ENCODE peak calls at places on chromosomes 13 and 19, in seven cellular contexts. One of them, this sample, is unnamed.

GRCh38 chr13:32545083-32545482 is 6.5 kb upstream of the N4BP2L2 start:
- DNase-seq in frontal cortex: no peak
- DNase-seq in NCI-H460: no peak
- DNase-seq in activated effector memory CD4-positive, alpha-beta T cell treated with Interleukin-2 at 50 U/mL for 16 hours: no peak
- DNase-seq in NCI-H2081 treated with DMSO at 0.1 percent for 48 hours: no peak
- DNase-seq in left ventricle myocardium inferior: no peak
- DNase-seq in endothelial cell: no peak
- DNase-seq in this sample: no peak

GRCh38 chr19:48910803-48911202 is 10.7 kb downstream of the NUCB1 start:
- DNase-seq in frontal cortex: no peak
- DNase-seq in NCI-H460: no peak
- DNase-seq in activated effector memory CD4-positive, alpha-beta T cell treated with Interleukin-2 at 50 U/mL for 16 hours: no peak
- DNase-seq in NCI-H2081 treated with DMSO at 0.1 percent for 48 hours: no peak
- DNase-seq in left ventricle myocardium inferior: no peak
- DNase-seq in endothelial cell: no peak
- DNase-seq in this sample: no peak

GRCh38 chr13:99214232-99214631 is 13.6 kb downstream of the UBAC2 start:
- DNase-seq in frontal cortex: no peak
- DNase-seq in NCI-H460: no peak
- DNase-seq in activated effector memory CD4-positive, alpha-beta T cell treated with Interleukin-2 at 50 U/mL for 16 hours: no peak
- DNase-seq in NCI-H2081 treated with DMSO at 0.1 percent for 48 hours: no peak
- DNase-seq in left ventricle myocardium inferior: no peak
- DNase-seq in endothelial cell: no peak
- DNase-seq in this sample: no peak

GRCh38 chr13:74695021-74695800 is 561.0 kb upstream of the KLF12 start:
- DNase-seq in frontal cortex: no peak
- DNase-seq in NCI-H460: no peak
- DNase-seq in activated effector memory CD4-positive, alpha-beta T cell treated with Interleukin-2 at 50 U/mL for 16 hours: no peak
- DNase-seq in NCI-H2081 treated with DMSO at 0.1 percent for 48 hours: no peak
- DNase-seq in left ventricle myocardium inferior: no peak
- DNase-seq in endothelial cell: no peak
- DNase-seq in this sample: no peak

GRCh38 chr19:41688098-41688497 is at the start of gene CEACAM7:
- DNase-seq in frontal cortex: no peak
- DNase-seq in NCI-H460: no peak
- DNase-seq in activated effector memory CD4-positive, alpha-beta T cell treated with Interleukin-2 at 50 U/mL for 16 hours: no peak
- DNase-seq in NCI-H2081 treated with DMSO at 0.1 percent for 48 hours: no peak
- DNase-seq in left ventricle myocardium inferior: no peak
- DNase-seq in endothelial cell: no peak
- DNase-seq in this sample: no peak

GRCh38 chr19:48244289-48244688 is 11.4 kb downstream of the CARD8 start:
- DNase-seq in frontal cortex: no peak
- DNase-seq in NCI-H460: no peak
- DNase-seq in activated effector memory CD4-positive, alpha-beta T cell treated with Interleukin-2 at 50 U/mL for 16 hours: peak
- DNase-seq in NCI-H2081 treated with DMSO at 0.1 percent for 48 hours: no peak
- DNase-seq in left ventricle myocardium inferior: no peak
- DNase-seq in endothelial cell: no peak
- DNase-seq in this sample: no peak

GRCh38 chr13:76339649-76340048 is 546.6 kb downstream of the KCTD12 start:
- DNase-seq in frontal cortex: no peak
- DNase-seq in NCI-H460: no peak
- DNase-seq in activated effector memory CD4-positive, alpha-beta T cell treated with Interleukin-2 at 50 U/mL for 16 hours: no peak
- DNase-seq in NCI-H2081 treated with DMSO at 0.1 percent for 48 hours: no peak
- DNase-seq in left ventricle myocardium inferior: no peak
- DNase-seq in endothelial cell: no peak
- DNase-seq in this sample: no peak

GRCh38 chr13:109785141-109785891 is 1.1 kb downstream of the IRS2 start:
- DNase-seq in frontal cortex: no peak
- DNase-seq in NCI-H460: no peak
- DNase-seq in activated effector memory CD4-positive, alpha-beta T cell treated with Interleukin-2 at 50 U/mL for 16 hours: peak
- DNase-seq in NCI-H2081 treated with DMSO at 0.1 percent for 48 hours: no peak
- DNase-seq in left ventricle myocardium inferior: peak
- DNase-seq in endothelial cell: peak
- DNase-seq in this sample: peak

GRCh38 chr13:107271226-107271625 is 703.3 kb upstream of the ARGLU1 start:
- DNase-seq in frontal cortex: peak
- DNase-seq in NCI-H460: no peak
- DNase-seq in activated effector memory CD4-positive, alpha-beta T cell treated with Interleukin-2 at 50 U/mL for 16 hours: no peak
- DNase-seq in NCI-H2081 treated with DMSO at 0.1 percent for 48 hours: peak
- DNase-seq in left ventricle myocardium inferior: no peak
- DNase-seq in endothelial cell: no peak
- DNase-seq in this sample: no peak

GRCh38 chr13:107834717-107835116 is 380.6 kb downstream of the LIG4 start:
- DNase-seq in frontal cortex: no peak
- DNase-seq in NCI-H460: no peak
- DNase-seq in activated effector memory CD4-positive, alpha-beta T cell treated with Interleukin-2 at 50 U/mL for 16 hours: no peak
- DNase-seq in NCI-H2081 treated with DMSO at 0.1 percent for 48 hours: no peak
- DNase-seq in left ventricle myocardium inferior: no peak
- DNase-seq in endothelial cell: no peak
- DNase-seq in this sample: no peak

GRCh38 chr13:93080587-93080986 is 146.0 kb upstream of the GPC6 start:
- DNase-seq in frontal cortex: no peak
- DNase-seq in NCI-H460: no peak
- DNase-seq in activated effector memory CD4-positive, alpha-beta T cell treated with Interleukin-2 at 50 U/mL for 16 hours: no peak
- DNase-seq in NCI-H2081 treated with DMSO at 0.1 percent for 48 hours: no peak
- DNase-seq in left ventricle myocardium inferior: no peak
- DNase-seq in endothelial cell: no peak
- DNase-seq in this sample: no peak

GRCh38 chr13:75161804-75162203 is 320.2 kb downstream of the TBC1D4 start:
- DNase-seq in frontal cortex: no peak
- DNase-seq in NCI-H460: no peak
- DNase-seq in activated effector memory CD4-positive, alpha-beta T cell treated with Interleukin-2 at 50 U/mL for 16 hours: no peak
- DNase-seq in NCI-H2081 treated with DMSO at 0.1 percent for 48 hours: no peak
- DNase-seq in left ventricle myocardium inferior: no peak
- DNase-seq in endothelial cell: no peak
- DNase-seq in this sample: no peak

GRCh38 chr13:112885782-112886268 is 83.2 kb upstream of the MCF2L start:
- DNase-seq in frontal cortex: no peak
- DNase-seq in NCI-H460: no peak
- DNase-seq in activated effector memory CD4-positive, alpha-beta T cell treated with Interleukin-2 at 50 U/mL for 16 hours: no peak
- DNase-seq in NCI-H2081 treated with DMSO at 0.1 percent for 48 hours: no peak
- DNase-seq in left ventricle myocardium inferior: peak
- DNase-seq in endothelial cell: peak
- DNase-seq in this sample: no peak

GRCh38 chr13:63636231-63636993 is 2220.8 kb upstream of the PCDH20 start:
- DNase-seq in frontal cortex: no peak
- DNase-seq in NCI-H460: peak
- DNase-seq in activated effector memory CD4-positive, alpha-beta T cell treated with Interleukin-2 at 50 U/mL for 16 hours: no peak
- DNase-seq in NCI-H2081 treated with DMSO at 0.1 percent for 48 hours: peak
- DNase-seq in left ventricle myocardium inferior: no peak
- DNase-seq in endothelial cell: peak
- DNase-seq in this sample: no peak

GRCh38 chr13:27171244-27171829 is at the start of gene USP12:
- DNase-seq in frontal cortex: peak
- DNase-seq in NCI-H460: no peak
- DNase-seq in activated effector memory CD4-positive, alpha-beta T cell treated with Interleukin-2 at 50 U/mL for 16 hours: no peak
- DNase-seq in NCI-H2081 treated with DMSO at 0.1 percent for 48 hours: no peak
- DNase-seq in left ventricle myocardium inferior: peak
- DNase-seq in endothelial cell: no peak
- DNase-seq in this sample: peak

GRCh38 chr13:95540848-95541247 is 11.7 kb upstream of the CLDN10 start:
- DNase-seq in frontal cortex: no peak
- DNase-seq in NCI-H460: no peak
- DNase-seq in activated effector memory CD4-positive, alpha-beta T cell treated with Interleukin-2 at 50 U/mL for 16 hours: no peak
- DNase-seq in NCI-H2081 treated with DMSO at 0.1 percent for 48 hours: no peak
- DNase-seq in left ventricle myocardium inferior: peak
- DNase-seq in endothelial cell: no peak
- DNase-seq in this sample: no peak

GRCh38 chr19:16233836-16234551 is 36.3 kb downstream of the AP1M1 start:
- DNase-seq in frontal cortex: no peak
- DNase-seq in NCI-H460: no peak
- DNase-seq in activated effector memory CD4-positive, alpha-beta T cell treated with Interleukin-2 at 50 U/mL for 16 hours: no peak
- DNase-seq in NCI-H2081 treated with DMSO at 0.1 percent for 48 hours: no peak
- DNase-seq in left ventricle myocardium inferior: no peak
- DNase-seq in endothelial cell: no peak
- DNase-seq in this sample: no peak

GRCh38 chr19:55283548-55284393 is at the start of gene BRSK1:
- DNase-seq in frontal cortex: peak
- DNase-seq in NCI-H460: no peak
- DNase-seq in activated effector memory CD4-positive, alpha-beta T cell treated with Interleukin-2 at 50 U/mL for 16 hours: peak
- DNase-seq in NCI-H2081 treated with DMSO at 0.1 percent for 48 hours: peak
- DNase-seq in left ventricle myocardium inferior: peak
- DNase-seq in endothelial cell: peak
- DNase-seq in this sample: peak

GRCh38 chr13:23470706-23471610 is 37.5 kb upstream of the SACS start:
- DNase-seq in frontal cortex: no peak
- DNase-seq in NCI-H460: no peak
- DNase-seq in activated effector memory CD4-positive, alpha-beta T cell treated with Interleukin-2 at 50 U/mL for 16 hours: no peak
- DNase-seq in NCI-H2081 treated with DMSO at 0.1 percent for 48 hours: no peak
- DNase-seq in left ventricle myocardium inferior: no peak
- DNase-seq in endothelial cell: no peak
- DNase-seq in this sample: no peak

GRCh38 chr13:52103386-52103785 is 25.5 kb downstream of the NEK5 start:
- DNase-seq in frontal cortex: no peak
- DNase-seq in NCI-H460: no peak
- DNase-seq in activated effector memory CD4-positive, alpha-beta T cell treated with Interleukin-2 at 50 U/mL for 16 hours: no peak
- DNase-seq in NCI-H2081 treated with DMSO at 0.1 percent for 48 hours: no peak
- DNase-seq in left ventricle myocardium inferior: no peak
- DNase-seq in endothelial cell: no peak
- DNase-seq in this sample: no peak

GRCh38 chr13:86000546-86000945 is 201.3 kb upstream of the SLITRK6 start:
- DNase-seq in frontal cortex: no peak
- DNase-seq in NCI-H460: no peak
- DNase-seq in activated effector memory CD4-positive, alpha-beta T cell treated with Interleukin-2 at 50 U/mL for 16 hours: no peak
- DNase-seq in NCI-H2081 treated with DMSO at 0.1 percent for 48 hours: no peak
- DNase-seq in left ventricle myocardium inferior: no peak
- DNase-seq in endothelial cell: no peak
- DNase-seq in this sample: no peak

GRCh38 chr13:111661776-111662175 is 341.3 kb downstream of the TEX29 start:
- DNase-seq in frontal cortex: no peak
- DNase-seq in NCI-H460: no peak
- DNase-seq in activated effector memory CD4-positive, alpha-beta T cell treated with Interleukin-2 at 50 U/mL for 16 hours: no peak
- DNase-seq in NCI-H2081 treated with DMSO at 0.1 percent for 48 hours: no peak
- DNase-seq in left ventricle myocardium inferior: no peak
- DNase-seq in endothelial cell: no peak
- DNase-seq in this sample: no peak

GRCh38 chr13:100644328-100644727 is 30.3 kb downstream of the TMTC4 start:
- DNase-seq in frontal cortex: no peak
- DNase-seq in NCI-H460: no peak
- DNase-seq in activated effector memory CD4-positive, alpha-beta T cell treated with Interleukin-2 at 50 U/mL for 16 hours: no peak
- DNase-seq in NCI-H2081 treated with DMSO at 0.1 percent for 48 hours: no peak
- DNase-seq in left ventricle myocardium inferior: no peak
- DNase-seq in endothelial cell: no peak
- DNase-seq in this sample: no peak

GRCh38 chr13:46679369-46680180 is 117.4 kb downstream of the ESD start:
- DNase-seq in frontal cortex: peak
- DNase-seq in NCI-H460: no peak
- DNase-seq in activated effector memory CD4-positive, alpha-beta T cell treated with Interleukin-2 at 50 U/mL for 16 hours: no peak
- DNase-seq in NCI-H2081 treated with DMSO at 0.1 percent for 48 hours: no peak
- DNase-seq in left ventricle myocardium inferior: no peak
- DNase-seq in endothelial cell: no peak
- DNase-seq in this sample: no peak

GRCh38 chr13:108322206-108322824 is 52.8 kb downstream of the TNFSF13B start:
- DNase-seq in frontal cortex: peak
- DNase-seq in NCI-H460: peak
- DNase-seq in activated effector memory CD4-positive, alpha-beta T cell treated with Interleukin-2 at 50 U/mL for 16 hours: no peak
- DNase-seq in NCI-H2081 treated with DMSO at 0.1 percent for 48 hours: no peak
- DNase-seq in left ventricle myocardium inferior: no peak
- DNase-seq in endothelial cell: no peak
- DNase-seq in this sample: no peak

GRCh38 chr19:46251415-46251814 is 21.9 kb downstream of the IGFL1 start:
- DNase-seq in frontal cortex: no peak
- DNase-seq in NCI-H460: no peak
- DNase-seq in activated effector memory CD4-positive, alpha-beta T cell treated with Interleukin-2 at 50 U/mL for 16 hours: no peak
- DNase-seq in NCI-H2081 treated with DMSO at 0.1 percent for 48 hours: no peak
- DNase-seq in left ventricle myocardium inferior: no peak
- DNase-seq in endothelial cell: no peak
- DNase-seq in this sample: no peak

GRCh38 chr19:1213391-1214286 is 8.1 kb downstream of the STK11 start:
- DNase-seq in frontal cortex: no peak
- DNase-seq in NCI-H460: no peak
- DNase-seq in activated effector memory CD4-positive, alpha-beta T cell treated with Interleukin-2 at 50 U/mL for 16 hours: peak
- DNase-seq in NCI-H2081 treated with DMSO at 0.1 percent for 48 hours: no peak
- DNase-seq in left ventricle myocardium inferior: peak
- DNase-seq in endothelial cell: peak
- DNase-seq in this sample: no peak

GRCh38 chr13:36847541-36848045 is 28.6 kb downstream of the RFXAP start:
- DNase-seq in frontal cortex: no peak
- DNase-seq in NCI-H460: no peak
- DNase-seq in activated effector memory CD4-positive, alpha-beta T cell treated with Interleukin-2 at 50 U/mL for 16 hours: no peak
- DNase-seq in NCI-H2081 treated with DMSO at 0.1 percent for 48 hours: no peak
- DNase-seq in left ventricle myocardium inferior: no peak
- DNase-seq in endothelial cell: no peak
- DNase-seq in this sample: no peak

GRCh38 chr13:111474136-111475002 is 153.9 kb downstream of the TEX29 start:
- DNase-seq in frontal cortex: peak
- DNase-seq in NCI-H460: peak
- DNase-seq in activated effector memory CD4-positive, alpha-beta T cell treated with Interleukin-2 at 50 U/mL for 16 hours: no peak
- DNase-seq in NCI-H2081 treated with DMSO at 0.1 percent for 48 hours: no peak
- DNase-seq in left ventricle myocardium inferior: no peak
- DNase-seq in endothelial cell: peak
- DNase-seq in this sample: peak

GRCh38 chr19:4049432-4049831 is 17.3 kb downstream of the ZBTB7A start:
- DNase-seq in frontal cortex: no peak
- DNase-seq in NCI-H460: no peak
- DNase-seq in activated effector memory CD4-positive, alpha-beta T cell treated with Interleukin-2 at 50 U/mL for 16 hours: no peak
- DNase-seq in NCI-H2081 treated with DMSO at 0.1 percent for 48 hours: no peak
- DNase-seq in left ventricle myocardium inferior: peak
- DNase-seq in endothelial cell: no peak
- DNase-seq in this sample: no peak

GRCh38 chr13:38883783-38884182 is 106.8 kb downstream of the STOML3 start:
- DNase-seq in frontal cortex: no peak
- DNase-seq in NCI-H460: no peak
- DNase-seq in activated effector memory CD4-positive, alpha-beta T cell treated with Interleukin-2 at 50 U/mL for 16 hours: no peak
- DNase-seq in NCI-H2081 treated with DMSO at 0.1 percent for 48 hours: no peak
- DNase-seq in left ventricle myocardium inferior: no peak
- DNase-seq in endothelial cell: no peak
- DNase-seq in this sample: no peak

GRCh38 chr19:7887408-7888144 is 734 bp upstream of the LRRC8E start:
- DNase-seq in frontal cortex: no peak
- DNase-seq in NCI-H460: no peak
- DNase-seq in activated effector memory CD4-positive, alpha-beta T cell treated with Interleukin-2 at 50 U/mL for 16 hours: no peak
- DNase-seq in NCI-H2081 treated with DMSO at 0.1 percent for 48 hours: no peak
- DNase-seq in left ventricle myocardium inferior: no peak
- DNase-seq in endothelial cell: no peak
- DNase-seq in this sample: no peak

GRCh38 chr19:54475706-54476105 is 2.6 kb upstream of the CDC42EP5 start:
- DNase-seq in frontal cortex: no peak
- DNase-seq in NCI-H460: no peak
- DNase-seq in activated effector memory CD4-positive, alpha-beta T cell treated with Interleukin-2 at 50 U/mL for 16 hours: no peak
- DNase-seq in NCI-H2081 treated with DMSO at 0.1 percent for 48 hours: no peak
- DNase-seq in left ventricle myocardium inferior: no peak
- DNase-seq in endothelial cell: no peak
- DNase-seq in this sample: no peak

GRCh38 chr13:98842858-98843481 is 90.5 kb upstream of the SLC15A1 start:
- DNase-seq in frontal cortex: peak
- DNase-seq in NCI-H460: peak
- DNase-seq in activated effector memory CD4-positive, alpha-beta T cell treated with Interleukin-2 at 50 U/mL for 16 hours: peak
- DNase-seq in NCI-H2081 treated with DMSO at 0.1 percent for 48 hours: peak
- DNase-seq in left ventricle myocardium inferior: peak
- DNase-seq in endothelial cell: peak
- DNase-seq in this sample: peak

GRCh38 chr13:37656247-37656940 is 57.8 kb upstream of the POSTN start:
- DNase-seq in frontal cortex: no peak
- DNase-seq in NCI-H460: peak
- DNase-seq in activated effector memory CD4-positive, alpha-beta T cell treated with Interleukin-2 at 50 U/mL for 16 hours: no peak
- DNase-seq in NCI-H2081 treated with DMSO at 0.1 percent for 48 hours: no peak
- DNase-seq in left ventricle myocardium inferior: no peak
- DNase-seq in endothelial cell: no peak
- DNase-seq in this sample: peak

GRCh38 chr13:32938907-32939306 is 77.3 kb upstream of the KL start:
- DNase-seq in frontal cortex: no peak
- DNase-seq in NCI-H460: no peak
- DNase-seq in activated effector memory CD4-positive, alpha-beta T cell treated with Interleukin-2 at 50 U/mL for 16 hours: no peak
- DNase-seq in NCI-H2081 treated with DMSO at 0.1 percent for 48 hours: no peak
- DNase-seq in left ventricle myocardium inferior: no peak
- DNase-seq in endothelial cell: no peak
- DNase-seq in this sample: no peak

GRCh38 chr13:49220035-49220855 is at the start of gene MLNR:
- DNase-seq in frontal cortex: peak
- DNase-seq in NCI-H460: peak
- DNase-seq in activated effector memory CD4-positive, alpha-beta T cell treated with Interleukin-2 at 50 U/mL for 16 hours: no peak
- DNase-seq in NCI-H2081 treated with DMSO at 0.1 percent for 48 hours: no peak
- DNase-seq in left ventricle myocardium inferior: no peak
- DNase-seq in endothelial cell: peak
- DNase-seq in this sample: no peak

GRCh38 chr13:107835339-107836018 is 379.9 kb downstream of the LIG4 start:
- DNase-seq in frontal cortex: no peak
- DNase-seq in NCI-H460: no peak
- DNase-seq in activated effector memory CD4-positive, alpha-beta T cell treated with Interleukin-2 at 50 U/mL for 16 hours: no peak
- DNase-seq in NCI-H2081 treated with DMSO at 0.1 percent for 48 hours: no peak
- DNase-seq in left ventricle myocardium inferior: no peak
- DNase-seq in endothelial cell: no peak
- DNase-seq in this sample: no peak

This sample was measured in 8988T.